ENCODE peak calls at places on chromosomes 1 and 21, in six cellular contexts. E is hepatocyte, S is H54, J is fibroblast of pulmonary artery, V is mucosa of descending colon, C is sciatic nerve. X is an unnamed sample.

GRCh38 chr21:15408089-15408488 is 321.7 kb upstream of the USP25 start:
- DNase-seq in S (no peak), V (no peak), J (no peak), E (no peak), C (no peak), X (no peak)

GRCh38 chr1:227996187-227996950 is 10.4 kb upstream of the WNT3A start:
- DNase-seq in J (no peak), V (no peak), E (peak), S (no peak), C (peak), X (no peak)

GRCh38 chr1:162087118-162087517 is 17.6 kb downstream of the NOS1AP start:
- DNase-seq in C (no peak), E (no peak), S (no peak), V (no peak), J (no peak), X (no peak)

GRCh38 chr1:167881069-167881468 is 32.9 kb downstream of the ADCY10 start:
- DNase-seq in E (no peak), S (no peak), V (no peak), C (no peak), J (peak), X (no peak)

GRCh38 chr1:219582310-219582709 is 30.6 kb downstream of the ZC3H11B start:
- DNase-seq in E (no peak), C (no peak), J (peak), S (no peak), V (no peak), X (no peak)

GRCh38 chr1:247487057-247487456 is 29.2 kb upstream of the OR2B11 start:
- DNase-seq in C (no peak), J (peak), E (peak), V (peak), S (peak), X (peak)

GRCh38 chr1:48878191-48878940 is 101.7 kb upstream of the BEND5 start:
- DNase-seq in V (peak), E (peak), C (no peak), S (peak), J (peak), X (no peak)

GRCh38 chr1:170221031-170221430 is 75.3 kb downstream of the NTMT2 start:
- DNase-seq in V (peak), C (no peak), J (peak), S (no peak), E (peak), X (no peak)

GRCh38 chr1:25703671-25704637 is 87.4 kb downstream of the MAN1C1 start:
- DNase-seq in V (no peak), E (no peak), C (no peak), J (no peak), S (no peak), X (no peak)

GRCh38 chr21:42829417-42829816 is 49.9 kb downstream of the WDR4 start:
- DNase-seq in E (no peak), V (no peak), C (no peak), S (no peak), J (no peak), X (no peak)

GRCh38 chr21:26810266-26810665 is 34.9 kb downstream of the ADAMTS1 start:
- DNase-seq in J (no peak), E (no peak), V (no peak), S (no peak), C (no peak), X (no peak)

GRCh38 chr1:32635508-32636277 is 14.7 kb downstream of the ZBTB8OS start:
- DNase-seq in C (no peak), V (no peak), J (no peak), S (no peak), E (no peak), X (no peak)

GRCh38 chr1:202967684-202968281 is 726 bp upstream of the CYB5R1 start:
- DNase-seq in E (peak), J (no peak), S (no peak), V (peak), C (no peak), X (peak)

GRCh38 chr1:38014171-38014570 is 1.6 kb downstream of the UTP11 start:
- DNase-seq in S (no peak), C (no peak), V (no peak), E (no peak), J (no peak), X (no peak)

GRCh38 chr1:185679220-185679619 is 55.0 kb upstream of the HMCN1 start:
- DNase-seq in S (no peak), E (no peak), C (no peak), V (no peak), J (peak), X (no peak)

GRCh38 chr1:223143760-223144248 is 756 bp upstream of the TLR5 start:
- DNase-seq in J (no peak), C (no peak), E (peak), S (no peak), V (peak), X (peak)

GRCh38 chr1:17212487-17213121 is 7.7 kb downstream of the PADI1 start:
- DNase-seq in C (no peak), V (no peak), S (no peak), E (peak), J (peak), X (no peak)

GRCh38 chr1:218156602-218157001 is 128.5 kb upstream of the RRP15 start:
- DNase-seq in S (no peak), C (no peak), J (no peak), E (peak), V (no peak), X (no peak)

GRCh38 chr1:25137106-25137505 is 95.2 kb downstream of the SYF2 start:
- DNase-seq in V (no peak), J (no peak), S (no peak), C (no peak), E (no peak), X (no peak)

GRCh38 chr1:70227439-70227838 is 6.3 kb downstream of the SRSF11 start:
- DNase-seq in V (no peak), C (no peak), S (no peak), J (no peak), E (no peak), X (no peak)

GRCh38 chr1:114094303-114094663 is 59.4 kb downstream of the SYT6 start:
- DNase-seq in S (no peak), V (no peak), C (no peak), E (peak), J (no peak), X (no peak)

GRCh38 chr1:61742620-61743431 is 546 bp downstream of the PATJ start:
- DNase-seq in S (peak), J (peak), C (peak), E (peak), V (peak), X (peak)

GRCh38 chr1:99264201-99265021 is at the start of gene PLPPR4:
- DNase-seq in C (peak), E (peak), V (peak), J (peak), S (peak), X (peak)

GRCh38 chr1:10694274-10694632 is 102.2 kb downstream of the CASZ1 start:
- DNase-seq in C (no peak), S (peak), V (no peak), J (no peak), E (no peak), X (no peak)

GRCh38 chr1:229106526-229107105 is 164.3 kb upstream of the RAB4A start:
- DNase-seq in S (no peak), J (no peak), C (peak), E (no peak), V (no peak), X (no peak)

GRCh38 chr1:235326719-235327558 is 1.0 kb downstream of the ARID4B start:
- DNase-seq in V (peak), C (peak), E (peak), S (peak), J (peak), X (peak)